ENCODE peak calls at places on chromosomes 7 and 10, in six cellular contexts. X is transverse colon, S is IMR-90, M is GM12878, Q is prostate gland, K is Peyer's patch. D is an unnamed sample.

GRCh38 chr10:47357911-47358310 is 9.7 kb downstream of the RBP3 start:
- DNase-seq in X (no peak), S (no peak), M (no peak), Q (no peak), K (no peak), D (no peak)

GRCh38 chr10:6748981-6749630 is 169.0 kb upstream of the PRKCQ start:
- DNase-seq in X (no peak), S (peak; percentile 79), M (no peak), Q (no peak), K (no peak), D (no peak)

GRCh38 chr10:72056113-72056512 is 32.2 kb downstream of the SPOCK2 start:
- DNase-seq in X (no peak), S (no peak), M (no peak), Q (no peak), K (no peak), D (no peak)

GRCh38 chr10:103765981-103766380 is 89.4 kb downstream of the SH3PXD2A start:
- DNase-seq in X (no peak), S (peak; percentile 12), M (no peak), Q (no peak), K (no peak), D (peak; percentile 83)

GRCh38 chr7:80634505-80634904 is 3.9 kb upstream of the CD36 start:
- DNase-seq in X (no peak), S (peak; percentile 93), M (no peak), Q (no peak), K (no peak), D (no peak)

GRCh38 chr10:70509376-70509775 is 30.8 kb downstream of the PALD1 start:
- DNase-seq in X (no peak), S (no peak), M (no peak), Q (no peak), K (no peak), D (no peak)

GRCh38 chr10:85047170-85047834 is 718.9 kb downstream of the CCSER2 start:
- DNase-seq in X (no peak), S (no peak), M (no peak), Q (no peak), K (no peak), D (no peak)

GRCh38 chr7:77328669-77329068 is 87.5 kb downstream of the GSAP start:
- DNase-seq in X (no peak), S (peak; percentile 46), M (no peak), Q (no peak), K (no peak), D (no peak)

GRCh38 chr7:19969859-19970493 is 196.6 kb upstream of the TMEM196 start:
- DNase-seq in X (no peak), S (no peak), M (no peak), Q (no peak), K (no peak), D (no peak)

GRCh38 chr10:104072786-104073185 is 12.9 kb downstream of the COL17A1 start:
- DNase-seq in X (no peak), S (peak; percentile 7), M (no peak), Q (no peak), K (no peak), D (no peak)

GRCh38 chr7:116540743-116541142 is 15.9 kb downstream of the CAV1 start:
- DNase-seq in X (no peak), S (peak; percentile 55), M (no peak), Q (no peak), K (no peak), D (no peak)

GRCh38 chr7:27132978-27133377 is 2.4 kb upstream of the HOXA4 start:
- DNase-seq in X (no peak), S (no peak), M (no peak), Q (no peak), K (no peak), D (no peak)

GRCh38 chr10:124612611-124613498 is 131.3 kb downstream of the FAM53B start:
- DNase-seq in X (no peak), S (peak; percentile 15), M (no peak), Q (no peak), K (no peak), D (no peak)

GRCh38 chr10:115049318-115049717 is 43.8 kb upstream of the ATRNL1 start:
- DNase-seq in X (no peak), S (no peak), M (no peak), Q (no peak), K (no peak), D (no peak)

GRCh38 chr10:86149264-86149663 is 217.3 kb downstream of the GRID1 start:
- DNase-seq in X (no peak), S (no peak), M (no peak), Q (no peak), K (no peak), D (no peak)

GRCh38 chr7:38382627-38383026 is 109.2 kb upstream of the TARP start:
- DNase-seq in X (no peak), S (peak; percentile 10), M (no peak), Q (no peak), K (no peak), D (no peak)

GRCh38 chr7:50614721-50615518 is 49.7 kb upstream of the DDC start:
- DNase-seq in X (peak; percentile 39), S (no peak), M (no peak), Q (no peak), K (peak; percentile 73), D (no peak)

GRCh38 chr10:129956902-129957673 is 7.0 kb downstream of the EBF3 start:
- DNase-seq in X (no peak), S (no peak), M (no peak), Q (no peak), K (no peak), D (no peak)

GRCh38 chr10:45001382-45002148 is 842 bp downstream of the ZNF22 start:
- DNase-seq in X (peak; percentile 66), S (peak; percentile 69), M (peak; percentile 44), Q (peak; percentile 76), K (peak; percentile 70), D (peak; percentile 69)

GRCh38 chr10:2023687-2024086 is 286.4 kb upstream of the ADARB2 start:
- DNase-seq in X (no peak), S (no peak), M (no peak), Q (no peak), K (no peak), D (no peak)

GRCh38 chr10:98028168-98028770 is 2.2 kb downstream of the CRTAC1 start:
- DNase-seq in X (peak; percentile 57), S (peak; percentile 3), M (no peak), Q (peak; percentile 14), K (no peak), D (peak; percentile 44)

GRCh38 chr10:98031440-98031839 is 1.0 kb upstream of the CRTAC1 start:
- DNase-seq in X (no peak), S (no peak), M (no peak), Q (no peak), K (no peak), D (no peak)

GRCh38 chr10:98030093-98030821 is at the start of gene CRTAC1:
- DNase-seq in X (peak; percentile 41), S (no peak), M (no peak), Q (peak; percentile 64), K (no peak), D (peak; percentile 75)

GRCh38 chr10:98030991-98031431 is 590 bp upstream of the CRTAC1 start:
- DNase-seq in X (no peak), S (no peak), M (no peak), Q (peak; percentile 15), K (no peak), D (no peak)

DNA sequence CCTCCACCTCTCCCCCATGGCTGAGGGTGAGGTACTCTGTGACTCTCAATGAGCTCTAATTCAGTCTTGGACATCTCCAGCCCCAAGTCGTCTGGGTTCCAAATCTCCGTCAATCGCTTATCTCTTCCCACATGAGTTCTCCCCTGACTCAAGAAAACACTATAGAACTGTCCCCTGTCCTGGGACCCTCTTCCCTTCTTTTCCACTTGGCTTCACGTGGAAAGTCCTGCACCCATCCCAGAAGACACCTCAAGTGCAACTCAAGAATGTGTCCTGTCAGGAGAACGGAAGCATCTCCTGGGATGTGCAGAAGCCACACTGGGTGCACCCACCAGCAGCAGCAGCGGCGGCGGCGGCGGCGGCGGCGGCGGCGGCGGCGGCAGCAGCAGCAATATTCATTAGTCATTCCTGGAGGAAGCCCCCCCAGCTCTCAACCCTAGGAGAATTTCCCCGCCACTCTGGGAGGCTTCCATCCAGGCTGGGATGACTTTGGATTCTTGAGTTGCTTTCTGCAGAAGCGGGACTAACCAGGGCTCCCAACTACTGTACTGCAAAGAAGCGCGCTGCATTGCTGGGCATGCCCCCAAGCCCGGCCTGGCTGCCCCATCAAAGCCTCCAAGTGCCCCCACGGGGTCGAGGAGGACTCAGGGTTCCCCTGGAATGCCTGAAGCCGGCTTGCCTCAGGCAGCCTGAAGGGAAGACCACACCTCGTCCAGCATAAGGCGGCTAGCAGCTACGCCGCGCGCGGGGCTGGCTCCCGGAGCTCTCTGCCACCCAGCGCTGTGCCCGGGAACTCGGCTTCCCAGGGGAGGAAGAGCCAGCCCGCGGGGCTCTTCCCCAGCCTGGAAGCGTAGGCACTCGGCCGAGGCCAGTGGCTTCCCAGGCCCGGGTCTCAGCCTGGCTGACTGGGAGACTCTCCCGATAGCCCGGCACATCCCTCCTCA is 1.0 kb downstream of the CRTAC1 start:
- DNase-seq in X (no peak), S (no peak), M (no peak), Q (no peak), K (no peak), D (no peak)
- H3K27me3 ChIP-seq in X (peaks cover 94% of the 10 kb centered on the region), S (peaks cover 58% of the 10 kb centered on the region), M (peaks cover 5% of the 10 kb centered on the region), Q (peaks cover 12% of the 10 kb centered on the region), K (no peaks in the 10 kb centered on the region), D (peaks cover 25% of the 10 kb centered on the region)

GRCh38 chr10:17235136-17235535 is 7.1 kb downstream of the VIM start:
- DNase-seq in X (no peak), S (no peak), M (no peak), Q (no peak), K (no peak), D (no peak)

GRCh38 chr10:17237915-17238444 is 9.9 kb downstream of the VIM start:
- DNase-seq in X (no peak), S (peak; percentile 51), M (no peak), Q (no peak), K (no peak), D (no peak)

GRCh38 chr10:17238445-17239275 is 10.6 kb downstream of the VIM start:
- DNase-seq in X (no peak), S (peak; percentile 80), M (no peak), Q (no peak), K (no peak), D (no peak)

GRCh38 chr10:17236468-17236886 is 8.4 kb downstream of the VIM start:
- DNase-seq in X (no peak), S (no peak), M (no peak), Q (no peak), K (no peak), D (no peak)

DNA sequence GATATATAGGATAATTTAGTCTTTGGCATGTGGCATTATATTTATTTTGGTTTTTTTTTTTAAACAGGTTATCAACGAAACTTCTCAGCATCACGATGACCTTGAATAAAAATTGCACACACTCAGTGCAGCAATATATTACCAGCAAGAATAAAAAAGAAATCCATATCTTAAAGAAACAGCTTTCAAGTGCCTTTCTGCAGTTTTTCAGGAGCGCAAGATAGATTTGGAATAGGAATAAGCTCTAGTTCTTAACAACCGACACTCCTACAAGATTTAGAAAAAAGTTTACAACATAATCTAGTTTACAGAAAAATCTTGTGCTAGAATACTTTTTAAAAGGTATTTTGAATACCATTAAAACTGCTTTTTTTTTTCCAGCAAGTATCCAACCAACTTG is 9.1 kb downstream of the VIM start:
- DNase-seq in X (no peak), S (no peak), M (no peak), Q (no peak), K (no peak), D (no peak)
- TF ChIP-seq POLR2A in X (no peak), S (no peak), M (no peak), Q (no peak), K (no peak), D (no peak)

GRCh38 chr10:131876543-131876942 is 24.3 kb upstream of the PPP2R2D start:
- DNase-seq in X (no peak), S (no peak), M (no peak), Q (no peak), K (peak; percentile 19), D (no peak)
- H3K27me3 ChIP-seq in X (peaks cover 30% of the 10 kb centered on the region), S (peaks cover 7% of the 10 kb centered on the region), M (no peaks in the 10 kb centered on the region), Q (no peaks in the 10 kb centered on the region), K (no peaks in the 10 kb centered on the region), D (peaks cover 9% of the 10 kb centered on the region)

GRCh38 chr7:84013616-84014240 is 180.9 kb downstream of the SEMA3A start:
- DNase-seq in X (no peak), S (no peak), M (no peak), Q (no peak), K (no peak), D (no peak)
- TF ChIP-seq POLR2A in X (no peak), S (no peak), M (no peak), Q (no peak), K (no peak), D (no peak)

D was measured in heart left ventricle.